ENCODE peak calls at places on chromosomes 16 and 17, in six cellular contexts. A is body of pancreas, I is PC-3, Z is cardiac muscle cell, B is esophagus squamous epithelium, M is ascending aorta. Q is an unnamed sample.

GRCh38 chr16:4323845-4324478 is 8.1 kb downstream of the GLIS2 start:
- DNase-seq in Z (peak; percentile 79), I (no peak), A (peak; percentile 83), M (no peak), B (no peak), Q (no peak)

GRCh38 chr17:34892864-34893263 is 68.4 kb downstream of the CCT6B start:
- DNase-seq in I (peak; percentile 9), A (no peak), M (no peak), Z (peak; percentile 59), B (no peak), Q (peak; percentile 79)

GRCh38 chr16:50505714-50506542 is 42.3 kb upstream of the NKD1 start:
- DNase-seq in A (no peak), Z (no peak), I (no peak), M (no peak), B (no peak), Q (peak; percentile 88)

GRCh38 chr16:58421029-58421428 is 28.8 kb downstream of the GINS3 start:
- DNase-seq in I (no peak), B (no peak), A (no peak), M (no peak), Z (no peak), Q (no peak)

GRCh38 chr17:30165960-30166359 is 49.3 kb downstream of the NSRP1 start:
- DNase-seq in A (no peak), I (no peak), B (no peak), Z (no peak), M (no peak), Q (no peak)

GRCh38 chr17:74937064-74938051 is 1.7 kb downstream of the OTOP3 start:
- DNase-seq in M (no peak), Z (peak; percentile 57), I (peak; percentile 27), A (no peak), B (no peak), Q (peak; percentile 76)

GRCh38 chr16:72769876-72770275 is 278.1 kb downstream of the ZFHX3 start:
- DNase-seq in I (peak; percentile 18), B (no peak), M (no peak), A (no peak), Z (no peak), Q (no peak)

GRCh38 chr16:66728117-66728787 is 23.2 kb downstream of the DYNC1LI2 start:
- DNase-seq in A (peak; percentile 55), M (no peak), B (no peak), I (peak; percentile 66), Z (peak; percentile 61), Q (no peak)

GRCh38 chr17:7932483-7932891 is 481 bp downstream of the CNTROB start:
- DNase-seq in M (no peak), B (no peak), Z (peak; percentile 41), A (no peak), I (peak; percentile 20), Q (no peak)

GRCh38 chr16:87278191-87279093 is 38.8 kb downstream of the C16orf95 start:
- DNase-seq in B (no peak), A (peak; percentile 77), M (no peak), Z (peak; percentile 86), I (peak; percentile 69), Q (peak; percentile 60)

GRCh38 chr17:75239214-75239613 is 22.2 kb downstream of the GGA3 start:
- DNase-seq in B (no peak), I (no peak), A (no peak), M (no peak), Z (no peak), Q (no peak)

GRCh38 chr16:64391009-64391663 is 730.7 kb downstream of the CDH11 start:
- DNase-seq in I (peak; percentile 72), M (no peak), B (no peak), Z (no peak), A (no peak), Q (no peak)

GRCh38 chr16:72848759-72849664 is 198.9 kb downstream of the ZFHX3 start:
- DNase-seq in Z (no peak), I (peak; percentile 92), M (peak; percentile 78), A (peak; percentile 92), B (no peak), Q (no peak)

DNA sequence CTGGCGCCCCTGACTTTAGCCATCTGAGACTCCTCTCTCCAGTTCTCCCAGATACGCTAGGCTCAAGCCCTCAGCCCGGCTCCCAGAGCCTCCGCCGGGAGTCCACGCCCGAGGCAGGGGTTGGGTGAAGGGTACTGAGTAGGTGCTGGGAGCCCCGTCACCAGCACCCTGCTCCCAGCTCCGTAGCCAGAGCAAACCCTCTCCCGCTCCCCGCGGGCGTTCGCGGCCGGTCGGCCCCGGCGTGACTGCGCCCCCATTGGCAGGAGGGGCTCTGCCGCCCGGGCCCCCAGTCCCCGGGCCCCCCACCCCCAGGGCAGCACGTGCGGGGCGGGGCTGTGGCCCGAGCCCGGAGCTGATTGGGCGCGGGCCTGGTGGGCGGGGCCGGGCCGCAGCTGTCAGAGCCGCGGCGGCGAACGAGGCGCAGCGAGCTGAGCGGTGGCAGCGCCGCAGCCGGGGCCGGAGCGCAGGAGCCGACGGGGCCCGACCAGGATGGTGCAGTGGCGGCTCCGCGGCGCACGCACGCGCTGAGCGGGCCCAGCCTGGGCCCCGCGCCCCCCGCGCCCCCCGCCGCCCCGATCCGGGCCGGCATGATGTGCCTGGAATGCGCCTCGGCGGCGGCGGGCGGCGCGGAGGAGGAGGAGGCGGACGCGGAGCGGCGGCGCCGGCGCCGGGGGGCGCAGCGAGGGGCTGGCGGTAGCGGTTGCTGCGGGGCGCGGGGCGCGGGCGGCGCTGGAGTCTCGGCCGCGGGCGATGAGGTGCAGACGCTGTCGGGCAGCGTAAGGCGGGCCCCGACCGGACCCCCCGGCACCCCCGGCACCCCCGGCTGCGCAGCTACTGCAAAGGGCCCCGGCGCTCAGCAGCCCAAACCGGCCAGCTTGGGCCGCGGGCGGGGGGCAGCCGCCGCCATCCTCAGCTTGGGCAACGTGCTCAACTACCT is at the start of gene SPNS2:
- DNase-seq in I (peak; percentile 48), A (peak; percentile 70), B (no peak), M (no peak), Z (peak; percentile 84), Q (peak; percentile 73)
- H3K4me3 ChIP-seq in I (peak within 1 kb of the TSS; percentile 57), A (no peak within 1 kb of the TSS), B (peak within 1 kb of the TSS; percentile 30), M (peak within 1 kb of the TSS; percentile 63), Z (peak within 1 kb of the TSS; percentile 38), Q (peak within 1 kb of the TSS; percentile 67)

GRCh38 chr17:79374807-79375206 is 236.0 kb downstream of the RBFOX3 start:
- DNase-seq in B (no peak), Z (no peak), I (no peak), M (no peak), A (no peak), Q (no peak)
- H3K27me3 ChIP-seq in B (no peaks in the 10 kb centered on the region), Z (peaks cover 3% of the 10 kb centered on the region), I (peaks cover 89% of the 10 kb centered on the region), M (no peaks in the 10 kb centered on the region), A (no peaks in the 10 kb centered on the region), Q (no peaks in the 10 kb centered on the region)

GRCh38 chr16:80034948-80035700 is 434.6 kb upstream of the MAF start:
- DNase-seq in Z (no peak), M (no peak), A (no peak), I (no peak), B (no peak), Q (no peak)
- H3K9me3 ChIP-seq in Z (no peaks in the 10 kb centered on the region), M (no peaks in the 10 kb centered on the region), A (no peaks in the 10 kb centered on the region), I (no peaks in the 10 kb centered on the region), B (no peaks in the 10 kb centered on the region), Q (no peaks in the 10 kb centered on the region)

GRCh38 chr16:14015017-14015416 is 56.1 kb upstream of the MRTFB start:
- DNase-seq in A (no peak), M (no peak), I (no peak), Z (no peak), B (no peak), Q (no peak)

GRCh38 chr16:14014284-14014625 is 56.9 kb upstream of the MRTFB start:
- DNase-seq in I (no peak), M (no peak), A (no peak), B (no peak), Z (no peak), Q (no peak)

GRCh38 chr16:14013571-14014283 is 57.4 kb upstream of the MRTFB start:
- DNase-seq in I (peak; percentile 62), Z (peak; percentile 62), B (no peak), M (no peak), A (peak; percentile 46), Q (no peak)

GRCh38 chr16:14015461-14015860 is 55.7 kb upstream of the MRTFB start:
- DNase-seq in M (no peak), Z (no peak), A (no peak), B (no peak), I (no peak), Q (no peak)

GRCh38 chr16:14015948-14016347 is 55.2 kb upstream of the MRTFB start:
- DNase-seq in M (no peak), B (no peak), Z (no peak), A (peak; percentile 50), I (peak; percentile 65), Q (no peak)
- H3K4me3 ChIP-seq in M (peak overlapping the region; percentile 41), B (no peak overlapping the region), Z (no peak overlapping the region), A (no peak overlapping the region), I (no peak overlapping the region), Q (no peak overlapping the region)

DNA sequence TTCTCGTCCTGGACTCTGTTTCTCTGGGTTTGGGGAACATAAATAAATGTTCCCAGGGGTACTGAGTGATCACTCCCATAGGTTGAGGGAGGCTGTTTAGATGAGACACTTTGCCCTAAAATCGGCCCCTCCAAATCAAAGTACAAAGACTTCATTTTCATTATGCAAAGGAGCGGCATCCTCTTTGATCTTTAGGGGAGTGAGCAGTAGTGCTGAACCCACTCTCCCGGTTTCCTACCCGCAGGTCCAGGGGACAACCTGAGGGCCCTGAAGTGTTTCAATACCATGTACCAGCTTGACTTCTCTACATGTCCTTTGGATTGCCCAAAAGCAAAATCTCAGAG is 3.6 kb downstream of the HOXB6 start:
- DNase-seq in Z (no peak), M (no peak), I (no peak), A (no peak), B (no peak), Q (no peak)
- H3K27me3 ChIP-seq in Z (peaks cover 100% of the 10 kb centered on the region), M (no peaks in the 10 kb centered on the region), I (no peaks in the 10 kb centered on the region), A (peaks cover 8% of the 10 kb centered on the region), B (peaks cover 82% of the 10 kb centered on the region), Q (peaks cover 98% of the 10 kb centered on the region)

DNA sequence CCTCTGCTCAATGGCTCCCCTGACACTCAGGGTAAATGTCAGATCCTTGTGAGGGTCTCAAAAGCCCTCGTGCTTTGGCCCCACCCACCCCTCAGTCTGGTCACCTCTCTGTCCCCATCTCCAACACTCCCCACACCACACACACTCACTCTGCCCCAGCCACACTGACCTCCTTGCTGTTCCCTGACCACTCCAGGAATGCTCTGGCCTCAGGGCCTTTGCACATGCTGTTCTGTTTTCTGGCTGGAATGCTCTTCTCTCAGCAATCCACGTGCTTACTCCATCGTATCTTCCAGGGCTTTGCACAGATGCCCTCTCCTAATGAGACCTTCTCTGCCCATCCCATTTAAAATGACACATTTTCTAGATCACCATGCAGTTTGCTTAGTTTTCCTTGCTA is 28.2 kb downstream of the GAS7 start:
- DNase-seq in B (no peak), Z (no peak), A (no peak), I (no peak), M (no peak), Q (no peak)
- H3K9me3 ChIP-seq in B (no peaks in the 10 kb centered on the region), Z (no peaks in the 10 kb centered on the region), A (no peaks in the 10 kb centered on the region), I (no peaks in the 10 kb centered on the region), M (no peaks in the 10 kb centered on the region), Q (no peaks in the 10 kb centered on the region)

GRCh38 chr17:58531122-58531521 is 16.7 kb upstream of the MTMR4 start:
- DNase-seq in A (no peak), Z (no peak), M (no peak), B (no peak), I (no peak), Q (peak; percentile 81)
- H3K4me3 ChIP-seq in A (no peak overlapping the region), Z (no peak overlapping the region), M (peak overlapping the region; percentile 64), B (peak overlapping the region; percentile 32), I (peak overlapping the region; percentile 52), Q (peak overlapping the region; percentile 82)

GRCh38 chr16:85908444-85908843 is 9.5 kb downstream of the IRF8 start:
- DNase-seq in Z (no peak), B (no peak), A (no peak), M (no peak), I (no peak), Q (no peak)
- H3K27me3 ChIP-seq in Z (peaks cover 3% of the 10 kb centered on the region), B (no peaks in the 10 kb centered on the region), A (no peaks in the 10 kb centered on the region), M (no peaks in the 10 kb centered on the region), I (peaks cover 67% of the 10 kb centered on the region), Q (no peaks in the 10 kb centered on the region)

GRCh38 chr16:35685085-35685484 is 2225.7 kb downstream of the TP53TG3F start:
- DNase-seq in A (no peak), I (no peak), B (no peak), M (no peak), Z (no peak), Q (no peak)
- H3K9me3 ChIP-seq in A (no peaks in the 10 kb centered on the region), I (no peaks in the 10 kb centered on the region), B (peaks cover 3% of the 10 kb centered on the region), M (no peaks in the 10 kb centered on the region), Z (no peaks in the 10 kb centered on the region), Q (no peaks in the 10 kb centered on the region)